ENCODE peak calls at places on chromosomes 16 and 17, in six cellular contexts. J, Z, H, O, B and M are unnamed samples.

GRCh38 chr17:78258323-78259229 is 27.1 kb downstream of the TMEM235 start:
- DNase-seq in J (no peak), Z (peak; percentile 85), H (no peak), O (peak; percentile 36), B (peak; percentile 72), M (peak; percentile 79)

GRCh38 chr17:16211601-16212000 is 3.7 kb downstream of the NCOR1 start:
- DNase-seq in J (no peak), Z (no peak), H (no peak), O (no peak), B (no peak), M (no peak)

GRCh38 chr16:57473176-57473840 is 10.8 kb downstream of the POLR2C start:
- DNase-seq in J (no peak), Z (no peak), H (no peak), O (no peak), B (no peak), M (no peak)

GRCh38 chr17:77451271-77451893 is 310.6 kb downstream of the SEC14L1 start:
- DNase-seq in J (no peak), Z (peak; percentile 84), H (no peak), O (peak; percentile 96), B (peak; percentile 71), M (peak; percentile 48)

GRCh38 chr17:63842173-63842539 is 329 bp downstream of the SMARCD2 start:
- DNase-seq in J (no peak), Z (no peak), H (no peak), O (no peak), B (peak; percentile 44), M (peak; percentile 62)

GRCh38 chr17:17161759-17162158 is 44.4 kb downstream of the PLD6 start:
- DNase-seq in J (no peak), Z (no peak), H (no peak), O (no peak), B (no peak), M (no peak)

GRCh38 chr16:72400257-72401078 is 228.5 kb upstream of the PMFBP1 start:
- DNase-seq in J (peak; percentile 21), Z (peak; percentile 59), H (peak; percentile 7), O (peak; percentile 71), B (peak; percentile 76), M (peak; percentile 76)

GRCh38 chr16:87929986-87930385 is 6.3 kb downstream of the CA5A start:
- DNase-seq in J (no peak), Z (no peak), H (no peak), O (no peak), B (no peak), M (no peak)

GRCh38 chr16:7745321-7745720 is 412.7 kb downstream of the RBFOX1 start:
- DNase-seq in J (no peak), Z (no peak), H (no peak), O (no peak), B (no peak), M (no peak)

GRCh38 chr16:2838928-2839327 is 8.8 kb downstream of the ZG16B start:
- DNase-seq in J (peak; percentile 85), Z (peak; percentile 75), H (no peak), O (peak; percentile 72), B (peak; percentile 70), M (peak; percentile 74)

GRCh38 chr17:66952031-66952524 is 12.4 kb upstream of the CACNG4 start:
- DNase-seq in J (peak; percentile 73), Z (no peak), H (no peak), O (peak; percentile 93), B (peak; percentile 7), M (no peak)

GRCh38 chr16:68644715-68645493 is at the start of gene CDH3:
- DNase-seq in J (no peak), Z (peak; percentile 29), H (no peak), O (no peak), B (no peak), M (peak; percentile 88)

GRCh38 chr17:1764274-1764673 is 2.4 kb downstream of the SERPINF1 start:
- DNase-seq in J (no peak), Z (no peak), H (no peak), O (no peak), B (peak; percentile 89), M (peak; percentile 74)

GRCh38 chr17:72104164-72104862 is 16.5 kb upstream of the SOX9 start:
- DNase-seq in J (no peak), Z (no peak), H (no peak), O (no peak), B (no peak), M (no peak)

GRCh38 chr16:84511180-84511800 is 6.8 kb upstream of the MEAK7 start:
- DNase-seq in J (peak; percentile 76), Z (peak; percentile 76), H (peak; percentile 62), O (peak; percentile 68), B (peak; percentile 87), M (peak; percentile 87)

GRCh38 chr16:15950167-15950854 is 895 bp downstream of the ABCC1 start:
- DNase-seq in J (no peak), Z (peak; percentile 45), H (no peak), O (peak; percentile 40), B (peak; percentile 61), M (peak; percentile 70)

GRCh38 chr17:77499699-77500435 is 359.1 kb downstream of the SEC14L1 start:
- DNase-seq in J (no peak), Z (no peak), H (no peak), O (no peak), B (no peak), M (no peak)

DNA sequence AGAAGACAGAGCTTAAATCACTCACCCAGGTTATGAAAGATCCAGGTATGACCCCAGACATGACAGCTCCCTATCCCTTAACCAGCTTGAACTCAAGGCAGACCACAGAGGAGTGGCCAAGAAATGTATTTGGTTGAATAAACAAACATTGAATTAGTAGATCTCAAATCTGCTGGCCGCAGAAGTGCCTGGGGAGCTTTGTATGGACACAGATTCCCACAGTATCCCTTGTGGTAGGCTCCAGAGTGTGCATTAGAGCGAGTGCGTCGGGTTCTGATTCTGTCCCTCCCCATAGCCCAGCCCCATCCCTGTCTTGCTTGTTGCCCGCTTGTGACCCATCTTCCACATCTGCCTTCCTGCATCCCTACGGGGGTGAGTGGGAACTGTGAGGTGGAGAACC is 118.8 kb upstream of the FOXF1 start:
- DNase-seq in J (no peak), Z (no peak), H (no peak), O (no peak), B (no peak), M (no peak)
- TF ChIP-seq MYC in J (no peak), Z (no peak), H (no peak), O (no peak), B (no peak), M (no peak)

GRCh38 chr16:85541619-85542547 is 71.2 kb upstream of the GSE1 start:
- DNase-seq in J (no peak), Z (no peak), H (no peak), O (no peak), B (no peak), M (no peak)

GRCh38 chr16:85543998-85544397 is 69.1 kb upstream of the GSE1 start:
- DNase-seq in J (no peak), Z (no peak), H (no peak), O (no peak), B (no peak), M (no peak)

GRCh38 chr16:85541181-85541580 is 71.9 kb upstream of the GSE1 start:
- DNase-seq in J (no peak), Z (no peak), H (no peak), O (no peak), B (no peak), M (no peak)

GRCh38 chr16:85543536-85543935 is 69.6 kb upstream of the GSE1 start:
- DNase-seq in J (no peak), Z (no peak), H (no peak), O (no peak), B (no peak), M (no peak)

GRCh38 chr16:85542548-85542927 is 70.6 kb upstream of the GSE1 start:
- DNase-seq in J (no peak), Z (peak; percentile 75), H (no peak), O (no peak), B (no peak), M (no peak)
- H3K4me3 ChIP-seq in J (no peak overlapping the region), Z (no peak overlapping the region), H (no peak overlapping the region), O (no peak overlapping the region), B (no peak overlapping the region), M (no peak overlapping the region)

GRCh38 chr17:74860999-74861553 is 1.4 kb upstream of the GRIN2C start:
- DNase-seq in J (no peak), Z (no peak), H (no peak), O (no peak), B (no peak), M (no peak)
- TF ChIP-seq MYC in J (no peak), Z (no peak), H (no peak), O (no peak), B (no peak), M (no peak)

DNA sequence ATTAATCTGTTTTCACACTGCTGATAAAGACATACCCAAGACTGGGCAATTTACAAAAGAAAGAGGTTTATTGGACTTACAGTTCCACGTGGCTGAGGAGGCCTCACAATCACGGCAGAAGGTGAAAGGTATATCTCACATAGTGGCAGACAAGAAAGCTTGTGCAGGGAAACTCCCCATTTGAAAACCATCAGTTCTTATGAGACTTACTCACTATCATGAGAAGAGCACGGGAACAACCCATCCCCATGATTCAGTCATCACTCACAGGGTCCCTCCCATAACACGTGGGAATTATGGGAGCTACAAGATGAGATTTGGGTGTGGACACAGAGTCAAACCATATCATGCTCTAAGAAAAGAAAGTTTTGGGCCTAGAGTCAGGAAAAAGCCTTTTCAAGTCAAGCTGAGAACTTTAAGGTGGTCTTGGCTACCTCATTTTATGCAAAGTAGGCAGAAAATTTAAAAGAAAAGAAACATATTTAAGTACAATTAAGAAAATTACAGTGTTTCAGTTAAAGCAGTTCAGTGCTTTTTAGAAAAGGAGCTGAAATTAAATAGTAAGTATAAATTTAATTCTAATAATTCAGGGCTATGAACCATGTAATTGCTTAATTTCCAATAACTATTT is 24.9 kb upstream of the CRYM start:
- DNase-seq in J (peak; percentile 35), Z (peak; percentile 33), H (peak; percentile 55), O (no peak), B (no peak), M (peak; percentile 2)
- H3K4me3 ChIP-seq in J (peak overlapping the region; percentile 63), Z (no peak overlapping the region), H (peak overlapping the region; percentile 90), O (no peak overlapping the region), B (no peak overlapping the region), M (no peak overlapping the region)

GRCh38 chr17:74677558-74678466 is 34.9 kb downstream of the CD300LF start:
- DNase-seq in J (peak; percentile 33), Z (no peak), H (no peak), O (no peak), B (no peak), M (no peak)
- TF ChIP-seq MYC in J (no peak), Z (no peak), H (no peak), O (no peak), B (no peak), M (no peak)

GRCh38 chr17:49971199-49971847 is 2.3 kb downstream of the DLX4 start:
- DNase-seq in J (no peak), Z (no peak), H (no peak), O (no peak), B (no peak), M (no peak)
- H3K4me3 ChIP-seq in J (no peak overlapping the region), Z (no peak overlapping the region), H (no peak overlapping the region), O (no peak overlapping the region), B (no peak overlapping the region), M (no peak overlapping the region)

DNA sequence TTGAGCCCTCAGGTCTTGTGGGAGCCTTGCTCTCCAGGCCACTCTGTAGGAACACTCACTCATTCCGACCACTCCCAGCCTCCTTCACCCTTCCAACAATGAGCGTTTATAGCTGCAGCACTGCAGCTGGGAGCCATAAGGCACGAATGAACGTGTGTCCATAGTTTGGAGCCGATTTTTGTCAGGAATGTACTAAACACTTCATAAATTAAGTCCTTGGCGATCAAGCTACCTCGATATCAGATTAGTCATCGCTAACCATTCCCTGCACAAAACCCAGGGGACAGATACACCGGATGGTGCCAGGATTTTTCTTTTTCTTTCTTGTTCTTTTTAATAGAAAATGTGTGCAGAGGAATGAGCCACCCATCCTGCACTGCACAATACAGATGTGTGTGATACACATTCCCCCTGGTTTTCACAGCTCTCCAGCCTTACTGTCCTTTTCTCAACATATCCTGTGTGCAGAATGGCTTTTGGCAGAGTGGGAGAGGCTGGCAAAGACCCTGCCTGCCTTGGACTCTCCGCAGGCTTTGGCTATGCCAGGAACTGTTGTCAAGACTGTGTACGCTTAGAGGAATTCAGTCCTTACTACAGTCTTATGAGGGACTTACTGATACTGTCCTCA is 68.4 kb upstream of the ELAC2 start:
- DNase-seq in J (no peak), Z (no peak), H (no peak), O (no peak), B (no peak), M (no peak)
- TF ChIP-seq MYC in J (no peak), Z (no peak), H (no peak), O (no peak), B (no peak), M (no peak)